ENCODE peak calls at places on chromosomes 13 and 19, in eight cellular contexts. A is pancreas, W is A549, M is IMR-90, T is cardiac fibroblast, J is adrenal gland, Z is mesothelial cell of epicardium, E is psoas muscle. O is an unnamed sample.

GRCh38 chr13:75129331-75129730 is 352.6 kb downstream of the TBC1D4 start:
- DNase-seq in E (no peak), M (no peak), A (no peak), T (no peak), J (no peak), W (no peak), Z (no peak), O (no peak)

GRCh38 chr13:98396071-98396710 is 180.7 kb downstream of the STK24 start:
- DNase-seq in T (no peak), A (no peak), W (no peak), M (peak), J (no peak), E (no peak), Z (no peak), O (no peak)

GRCh38 chr13:73428137-73428536 is 369.3 kb downstream of the KLF5 start:
- DNase-seq in E (no peak), W (peak), M (peak), Z (no peak), J (no peak), A (no peak), T (peak), O (no peak)

GRCh38 chr13:76148926-76149325 is 512.8 kb downstream of the LMO7 start:
- DNase-seq in J (no peak), A (no peak), M (peak), T (peak), Z (no peak), E (no peak), W (no peak), O (no peak)

GRCh38 chr13:94236876-94237275 is 242.6 kb downstream of the DCT start:
- DNase-seq in W (no peak), E (no peak), M (no peak), A (no peak), J (no peak), Z (no peak), T (peak), O (no peak)

GRCh38 chr13:112688560-112689497 is 1.0 kb upstream of the ATP11A start:
- DNase-seq in E (no peak), T (no peak), A (no peak), W (no peak), Z (no peak), J (peak), M (no peak), O (no peak)

GRCh38 chr19:2016041-2016807 is 710 bp upstream of the BTBD2 start:
- DNase-seq in Z (no peak), W (peak), E (peak), T (peak), J (peak), A (peak), M (peak), O (no peak)

GRCh38 chr19:43501661-43502418 is 2.7 kb downstream of the PHLDB3 start:
- DNase-seq in E (no peak), T (peak), M (no peak), J (no peak), Z (no peak), W (no peak), A (no peak), O (no peak)

GRCh38 chr19:41307954-41308449 is 2.0 kb upstream of the CCDC97 start:
- DNase-seq in J (no peak), E (no peak), M (no peak), W (no peak), A (peak), Z (no peak), T (no peak), O (no peak)

GRCh38 chr19:17020380-17020779 is 6.2 kb downstream of the CPAMD8 start:
- DNase-seq in T (no peak), Z (no peak), E (no peak), M (no peak), A (no peak), W (no peak), J (peak), O (no peak)

GRCh38 chr13:98476106-98476505 is 100.8 kb downstream of the STK24 start:
- DNase-seq in Z (no peak), W (no peak), J (no peak), A (no peak), T (no peak), E (no peak), M (no peak), O (no peak)

GRCh38 chr13:79380943-79381445 is 25.1 kb downstream of the RBM26 start:
- DNase-seq in A (no peak), W (no peak), T (no peak), E (no peak), J (no peak), M (no peak), Z (no peak), O (no peak)

GRCh38 chr19:35379992-35380391 is 9.1 kb downstream of the GPR42 start:
- DNase-seq in Z (no peak), T (no peak), W (no peak), J (no peak), E (no peak), A (no peak), M (no peak), O (peak)

GRCh38 chr19:45404557-45405434 is at the start of gene PPP1R13L:
- DNase-seq in E (peak), T (peak), Z (peak), A (peak), J (peak), W (peak), M (peak), O (no peak)

GRCh38 chr19:45403781-45404556 is 900 bp downstream of the PPP1R13L start:
- DNase-seq in W (peak), E (peak), Z (no peak), T (no peak), J (peak), M (no peak), A (peak), O (no peak)

GRCh38 chr19:45403272-45403671 is 1.6 kb downstream of the PPP1R13L start:
- DNase-seq in T (no peak), J (no peak), A (no peak), E (no peak), W (no peak), M (no peak), Z (no peak), O (no peak)

GRCh38 chr19:45401815-45402468 is 2.9 kb downstream of the PPP1R13L start:
- DNase-seq in J (no peak), M (no peak), A (no peak), T (no peak), W (no peak), E (no peak), Z (no peak), O (no peak)

DNA sequence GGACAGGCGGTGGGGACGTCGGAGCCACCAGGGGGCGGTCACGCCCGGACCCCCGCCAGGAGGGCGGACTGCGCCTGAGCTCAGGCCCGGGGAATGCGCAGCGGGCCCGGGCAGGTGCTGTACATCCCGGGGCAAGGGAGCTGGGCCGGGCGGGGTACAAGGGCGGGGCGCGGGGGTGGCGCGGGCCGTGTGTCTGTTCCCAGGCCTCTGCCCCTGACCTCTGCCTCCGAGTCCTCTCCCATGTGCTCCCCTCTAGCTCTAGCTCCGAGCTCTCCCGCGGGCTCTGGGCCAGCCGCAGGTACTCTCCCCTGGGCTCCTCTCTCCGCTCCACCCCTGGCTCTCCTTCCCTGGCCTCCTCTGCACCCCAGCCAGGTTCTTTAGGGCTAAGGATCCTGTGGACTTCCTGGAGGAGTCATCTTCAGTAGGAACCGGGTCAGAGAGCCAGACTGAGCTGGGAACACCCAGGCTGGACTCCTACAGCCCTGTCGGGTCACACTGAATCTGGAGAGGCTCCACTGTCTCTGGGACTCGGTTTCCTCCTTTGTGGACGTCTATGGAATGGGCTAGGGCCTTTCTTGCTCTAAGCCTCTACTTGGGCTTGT is 2.3 kb downstream of the PPP1R13L start:
- DNase-seq in E (no peak), M (no peak), T (peak), W (peak), J (no peak), Z (no peak), A (peak), O (no peak)
- TF ChIP-seq CTCF in E (peak), M (peak), T (no peak), W (peak), J (peak), Z (peak), A (no peak), O (peak)

DNA sequence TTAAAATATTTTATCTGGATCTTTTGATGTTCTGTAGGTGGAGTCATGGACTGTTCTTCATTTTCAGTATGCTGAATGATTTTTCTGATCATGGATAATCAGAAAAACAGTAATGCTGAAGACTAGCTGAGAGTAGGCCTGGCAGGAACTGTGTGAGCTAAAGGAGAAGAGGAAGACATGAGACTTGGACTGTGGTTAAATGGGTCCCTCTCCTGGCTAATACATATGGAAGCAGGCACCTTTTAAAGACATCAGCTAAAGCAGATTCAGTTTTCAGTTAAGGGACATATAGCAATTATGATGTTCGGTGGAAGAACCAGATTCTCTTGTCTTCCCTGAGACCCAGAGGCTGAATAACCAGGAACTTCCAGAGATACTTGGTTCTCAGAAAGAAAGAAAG is 169.4 kb downstream of the OLFM4 start:
- DNase-seq in T (no peak), W (no peak), J (no peak), Z (no peak), A (no peak), E (no peak), M (no peak), O (no peak)
- TF ChIP-seq CTCF in T (no peak), W (no peak), J (no peak), Z (no peak), A (no peak), E (no peak), M (no peak), O (peak)

DNA sequence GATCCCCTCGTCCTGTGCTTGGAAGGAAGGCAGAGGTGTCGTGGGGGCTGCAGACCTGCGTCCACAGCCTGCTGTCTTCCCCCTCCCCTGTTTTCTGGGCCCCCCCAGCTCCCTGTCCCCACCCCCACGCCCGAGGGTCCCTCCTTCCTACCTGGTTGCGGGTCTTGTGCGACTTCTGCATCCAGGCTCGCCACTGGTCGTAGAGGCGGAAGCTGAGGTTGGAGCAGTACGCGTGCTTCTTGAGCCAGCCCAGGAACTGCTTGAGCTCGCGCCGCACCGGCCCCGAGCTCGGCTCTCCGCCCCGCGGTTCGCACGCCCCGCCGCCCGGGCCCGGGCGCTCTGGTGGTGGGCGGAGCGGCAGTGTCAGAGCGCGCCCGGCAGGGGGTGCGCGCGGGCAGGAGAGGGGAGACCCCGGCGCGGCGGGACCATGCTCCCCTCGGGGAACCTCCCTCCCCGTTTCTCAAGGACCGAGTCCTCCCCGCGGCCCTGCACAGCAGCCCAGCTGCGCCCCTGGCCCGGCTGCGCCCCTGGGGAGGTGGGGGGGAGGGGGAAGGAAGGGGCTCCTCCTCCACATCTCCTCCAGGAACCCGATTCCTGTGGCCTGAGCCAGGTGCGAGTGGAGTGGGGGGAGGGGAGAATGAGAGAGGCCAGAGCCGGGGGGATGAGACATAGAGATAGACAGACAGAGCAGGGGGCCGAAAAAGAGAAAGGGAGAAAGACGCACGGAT is 5.7 kb downstream of the REX1BD start:
- DNase-seq in W (peak), E (peak), M (peak), T (peak), J (peak), Z (peak), A (peak), O (peak)
- TF ChIP-seq CTCF in W (peak), E (peak), M (peak), T (peak), J (peak), Z (peak), A (peak), O (peak)

GRCh38 chr13:99619207-99619606 is 117.9 kb downstream of the TM9SF2 start:
- DNase-seq in W (no peak), J (no peak), M (no peak), A (no peak), E (no peak), Z (no peak), T (no peak), O (no peak)

GRCh38 chr13:99617474-99618255 is 116.4 kb downstream of the TM9SF2 start:
- DNase-seq in M (peak), J (peak), Z (peak), T (peak), E (peak), A (no peak), W (peak), O (no peak)

GRCh38 chr13:99610702-99611289 is 109.5 kb downstream of the TM9SF2 start:
- DNase-seq in M (no peak), E (no peak), T (no peak), Z (no peak), A (no peak), W (no peak), J (no peak), O (no peak)

GRCh38 chr13:99614465-99614885 is 113.2 kb downstream of the TM9SF2 start:
- DNase-seq in Z (no peak), T (peak), J (no peak), E (no peak), W (peak), M (no peak), A (peak), O (no peak)
- TF ChIP-seq CTCF in Z (no peak), T (peak), J (no peak), E (no peak), W (peak), M (peak), A (no peak), O (no peak)

GRCh38 chr13:83940742-83941141 is 58.5 kb upstream of the SLITRK1 start:
- DNase-seq in T (peak), Z (no peak), A (no peak), J (no peak), W (no peak), M (no peak), E (no peak), O (no peak)
- TF ChIP-seq CTCF in T (no peak), Z (no peak), A (no peak), J (no peak), W (no peak), M (no peak), E (no peak), O (no peak)

GRCh38 chr19:46049597-46049996 is 8.8 kb upstream of the IGFL4 start:
- DNase-seq in W (no peak), T (no peak), E (no peak), Z (no peak), A (no peak), M (no peak), J (no peak), O (no peak)
- TF ChIP-seq CTCF in W (no peak), T (no peak), E (no peak), Z (no peak), A (no peak), M (no peak), J (no peak), O (no peak)